ENCODE peak calls at places on chromosome 1, in six cellular contexts. I is astrocyte of the spinal cord, H is GM12864, D is left ventricle myocardium inferior, O is left lung, L is cardiac muscle cell. B is an unnamed sample.

GRCh38 chr1:89978763-89979162 is 16.1 kb upstream of the ZNF326 start:
- DNase-seq in I (no peak), H (no peak), D (no peak), O (no peak), L (no peak), B (no peak)

GRCh38 chr1:203325004-203325417 is 19.7 kb downstream of the BTG2 start:
- DNase-seq in I (peak; percentile 18), H (peak; percentile 88), D (no peak), O (peak; percentile 53), L (no peak), B (no peak)

GRCh38 chr1:179177182-179177581 is 52.3 kb downstream of the ABL2 start:
- DNase-seq in I (peak; percentile 63), H (no peak), D (no peak), O (no peak), L (peak; percentile 58), B (no peak)

GRCh38 chr1:6447016-6447817 is 18.8 kb downstream of the TNFRSF25 start:
- DNase-seq in I (no peak), H (no peak), D (no peak), O (no peak), L (no peak), B (no peak)

GRCh38 chr1:82549851-82550250 is 749.1 kb downstream of the ADGRL2 start:
- DNase-seq in I (no peak), H (no peak), D (no peak), O (no peak), L (no peak), B (no peak)

GRCh38 chr1:54988975-54989374 is 8.5 kb downstream of the TMEM61 start:
- DNase-seq in I (no peak), H (no peak), D (no peak), O (no peak), L (no peak), B (no peak)

GRCh38 chr1:235067396-235068154 is 61.1 kb downstream of the TOMM20 start:
- DNase-seq in I (peak; percentile 99), H (no peak), D (peak; percentile 70), O (peak; percentile 89), L (peak; percentile 99), B (peak; percentile 100)

GRCh38 chr1:8905582-8906191 is 27.2 kb upstream of the ENO1 start:
- DNase-seq in I (no peak), H (no peak), D (no peak), O (no peak), L (peak; percentile 54), B (peak; percentile 53)

GRCh38 chr1:177171536-177172123 is 872 bp downstream of the BRINP2 start:
- DNase-seq in I (no peak), H (no peak), D (no peak), O (no peak), L (peak; percentile 57), B (no peak)

GRCh38 chr1:201090536-201090935 is 21.7 kb downstream of the CACNA1S start:
- DNase-seq in I (no peak), H (no peak), D (no peak), O (no peak), L (no peak), B (no peak)

GRCh38 chr1:109252893-109253802 is 3.8 kb downstream of the CELSR2 start:
- DNase-seq in I (no peak), H (no peak), D (no peak), O (no peak), L (peak; percentile 38), B (peak; percentile 57)

GRCh38 chr1:43313771-43314170 is 13.0 kb downstream of the TIE1 start:
- DNase-seq in I (no peak), H (no peak), D (no peak), O (no peak), L (no peak), B (no peak)

GRCh38 chr1:43312212-43312623 is 11.4 kb downstream of the TIE1 start:
- DNase-seq in I (no peak), H (no peak), D (no peak), O (peak; percentile 30), L (no peak), B (no peak)

GRCh38 chr1:43309626-43310025 is 8.8 kb downstream of the TIE1 start:
- DNase-seq in I (no peak), H (no peak), D (no peak), O (peak; percentile 21), L (no peak), B (peak; percentile 37)

GRCh38 chr1:43312638-43313515 is 12.1 kb downstream of the TIE1 start:
- DNase-seq in I (no peak), H (no peak), D (no peak), O (peak; percentile 30), L (no peak), B (no peak)

GRCh38 chr1:43311521-43311920 is 10.7 kb downstream of the TIE1 start:
- DNase-seq in I (no peak), H (no peak), D (no peak), O (peak; percentile 22), L (no peak), B (no peak)
- TF ChIP-seq CTCF in I (no peak), H (no peak), D (no peak), O (no peak), L (no peak), B (no peak)

GRCh38 chr1:210234254-210234747 is 1.7 kb downstream of the SERTAD4 start:
- DNase-seq in I (no peak), H (no peak), D (no peak), O (no peak), L (no peak), B (no peak)
- H3K4me3 ChIP-seq in I (peak overlapping the region; percentile 80), H (no peak overlapping the region), D (peak overlapping the region; percentile 82), O (peak overlapping the region; percentile 49), L (peak overlapping the region; percentile 54), B (peak overlapping the region; percentile 49)

DNA sequence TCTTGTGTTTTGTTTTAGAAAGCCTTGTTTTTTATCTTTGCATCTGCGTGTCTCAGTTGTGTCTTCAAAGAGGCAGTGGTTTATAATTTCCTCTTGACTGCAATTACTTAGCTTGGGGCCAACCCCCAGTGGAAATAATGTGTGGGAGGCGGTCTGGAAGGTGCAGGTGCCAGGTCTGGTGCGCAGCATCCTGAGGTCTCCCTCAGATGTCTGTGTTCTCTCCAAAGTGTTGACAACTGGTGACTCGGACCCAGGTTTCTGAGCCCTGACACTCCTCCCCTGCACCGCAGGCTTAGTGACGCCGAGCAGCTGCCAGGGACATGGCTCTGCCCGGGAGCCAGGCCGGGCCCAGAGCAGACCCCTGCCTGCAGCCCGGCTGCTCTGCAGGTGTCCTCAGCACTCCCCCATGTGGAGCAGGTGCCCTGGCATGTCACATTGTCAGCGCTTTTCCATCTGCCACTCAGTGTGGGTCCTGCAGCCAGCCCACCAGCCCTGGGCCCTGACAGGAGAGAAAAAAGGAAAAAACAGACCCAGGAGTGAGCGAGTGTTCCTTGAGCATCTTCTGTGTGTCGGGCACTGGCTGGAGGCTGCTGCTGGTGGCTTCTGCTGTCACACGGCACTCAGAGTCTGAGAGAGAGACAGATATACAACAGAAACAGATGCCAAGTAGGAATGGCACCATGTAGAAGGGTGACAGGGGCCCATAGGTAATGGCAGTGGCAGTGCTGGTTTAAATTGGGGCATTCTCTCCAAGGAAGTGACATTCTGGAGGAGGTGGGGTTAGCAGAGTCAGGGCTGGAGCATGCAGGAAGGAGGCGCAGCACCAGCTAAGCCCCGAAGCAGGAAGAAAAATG is 24.8 kb upstream of the SELENON start:
- DNase-seq in I (no peak), H (peak; percentile 18), D (no peak), O (no peak), L (no peak), B (no peak)
- TF ChIP-seq CTCF in I (no peak), H (no peak), D (no peak), O (no peak), L (no peak), B (no peak)

GRCh38 chr1:156492013-156492590 is 8.5 kb downstream of the MEF2D start:
- DNase-seq in I (no peak), H (no peak), D (no peak), O (no peak), L (no peak), B (no peak)
- H3K4me3 ChIP-seq in I (no peak overlapping the region), H (peak overlapping the region; percentile 45), D (peak overlapping the region; percentile 98), O (no peak overlapping the region), L (no peak overlapping the region), B (no peak overlapping the region)

DNA sequence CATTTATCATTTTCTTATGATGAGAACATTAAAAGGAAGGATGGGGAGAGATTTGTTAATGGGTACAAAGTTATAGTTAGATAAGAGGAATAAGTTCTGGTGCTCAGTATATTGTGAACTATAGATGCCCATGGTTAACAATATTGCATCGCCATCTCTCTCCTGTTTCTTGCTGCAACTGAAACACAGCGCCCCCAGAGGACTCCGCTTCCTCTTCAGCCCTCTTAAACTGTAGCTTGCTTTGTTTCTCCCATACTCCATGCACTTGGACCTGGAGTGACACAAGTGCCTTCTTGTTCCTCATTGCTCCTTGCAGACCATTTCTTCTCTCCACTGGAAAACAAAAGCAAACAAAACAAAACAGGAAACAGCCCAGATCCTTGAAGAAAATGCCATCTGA is 70.1 kb upstream of the NTPCR start:
- DNase-seq in I (peak; percentile 34), H (no peak), D (no peak), O (no peak), L (peak; percentile 66), B (peak; percentile 61)
- TF ChIP-seq CTCF in I (peak; percentile 68), H (peak; percentile 68), D (peak; percentile 65), O (no peak), L (peak; percentile 70), B (peak; percentile 72)

GRCh38 chr1:75136158-75136815 is 2.1 kb downstream of the LHX8 start:
- DNase-seq in I (no peak), H (no peak), D (no peak), O (no peak), L (no peak), B (no peak)

GRCh38 chr1:75134656-75134938 is 409 bp downstream of the LHX8 start:
- DNase-seq in I (no peak), H (no peak), D (no peak), O (no peak), L (no peak), B (no peak)

GRCh38 chr1:75134939-75135828 is 996 bp downstream of the LHX8 start:
- DNase-seq in I (peak; percentile 55), H (no peak), D (no peak), O (no peak), L (peak; percentile 11), B (no peak)

GRCh38 chr1:75136921-75137641 is 2.9 kb downstream of the LHX8 start:
- DNase-seq in I (no peak), H (no peak), D (no peak), O (no peak), L (peak; percentile 15), B (peak; percentile 55)

GRCh38 chr1:75135829-75136142 is 1.6 kb downstream of the LHX8 start:
- DNase-seq in I (no peak), H (no peak), D (no peak), O (no peak), L (no peak), B (no peak)
- H3K4me3 ChIP-seq in I (no peak overlapping the region), H (no peak overlapping the region), D (peak overlapping the region; percentile 50), O (peak overlapping the region; percentile 23), L (peak overlapping the region; percentile 31), B (no peak overlapping the region)

DNA sequence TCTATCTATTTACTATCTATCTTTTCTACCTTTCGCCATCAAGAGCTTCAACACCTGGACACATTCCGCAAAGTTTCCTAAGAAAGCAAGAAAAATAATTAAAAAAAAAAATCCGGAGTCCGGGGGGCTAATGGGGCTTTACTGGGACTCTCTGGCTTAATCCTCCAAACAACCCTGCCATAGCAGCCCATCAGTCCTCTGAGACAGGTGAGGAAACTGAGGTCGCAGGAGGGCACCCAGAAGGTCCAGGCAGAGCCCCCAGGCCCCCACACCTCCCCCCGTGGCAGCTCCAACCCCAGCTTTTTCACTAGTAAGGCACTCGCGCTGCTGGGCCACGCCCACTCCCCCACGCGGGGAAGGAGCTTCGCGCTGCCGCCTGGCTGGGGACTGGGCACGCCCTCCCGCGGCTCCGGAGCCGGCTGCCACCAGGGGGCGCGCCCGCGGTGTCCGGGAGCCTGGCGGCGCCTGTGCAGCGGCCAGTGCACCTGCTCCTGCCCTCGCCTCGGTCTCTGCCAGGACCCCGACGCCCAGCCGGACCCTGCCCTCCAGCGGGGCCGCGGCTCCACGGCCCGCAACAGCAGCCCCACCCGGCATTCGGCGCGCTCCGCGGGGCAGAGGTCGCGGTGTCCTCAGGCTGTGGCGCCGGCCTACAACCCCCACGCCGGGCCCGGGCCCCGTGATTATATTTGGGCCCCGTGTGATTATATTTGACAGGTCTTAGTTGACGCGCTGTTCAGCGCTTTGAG is 54.1 kb upstream of the SAMD11 start:
- DNase-seq in I (peak; percentile 4), H (no peak), D (peak; percentile 76), O (peak; percentile 69), L (peak; percentile 56), B (peak; percentile 38)
- TF ChIP-seq CTCF in I (peak; percentile 58), H (peak; percentile 74), D (peak; percentile 88), O (peak; percentile 81), L (peak; percentile 65), B (peak; percentile 30)

B was measured in epithelial cell of esophagus.